ENCODE peak calls at places on chromosomes 2 and 18, in nine cellular contexts. J, O, K, X, D, S, Z, U and B are unnamed samples.
A peak's percentile ranks its signal among the peaks of the same experiment; 100 is the strongest.

GRCh38 chr2:206408323-206409320 is 34.7 kb upstream of the ADAM23 start:
- DNase-seq in J (no peak), O (no peak), K (no peak), X (no peak), D (no peak), S (no peak), Z (no peak), U (no peak), B (no peak)

GRCh38 chr2:166881177-166881576 is 7.1 kb upstream of the XIRP2 start:
- DNase-seq in J (no peak), O (no peak), K (no peak), X (no peak), D (no peak), S (no peak), Z (no peak), U (no peak), B (no peak)

GRCh38 chr2:174634130-174635014 is 36.8 kb upstream of the WIPF1 start:
- DNase-seq in J (no peak), O (no peak), K (peak; percentile 39), X (no peak), D (peak; percentile 47), S (no peak), Z (no peak), U (peak; percentile 68), B (no peak)

GRCh38 chr18:36532394-36532793 is 234.9 kb downstream of the FHOD3 start:
- DNase-seq in J (no peak), O (peak; percentile 51), K (no peak), X (no peak), D (peak; percentile 84), S (peak; percentile 72), Z (no peak), U (no peak), B (no peak)

GRCh38 chr2:18117592-18117991 is 239.1 kb downstream of the KCNS3 start:
- DNase-seq in J (no peak), O (peak; percentile 64), K (no peak), X (no peak), D (peak; percentile 53), S (peak; percentile 43), Z (peak; percentile 19), U (peak; percentile 79), B (no peak)

GRCh38 chr2:196242131-196242620 is 70.8 kb upstream of the STK17B start:
- DNase-seq in J (no peak), O (peak; percentile 45), K (no peak), X (no peak), D (peak; percentile 72), S (peak; percentile 87), Z (no peak), U (no peak), B (no peak)

GRCh38 chr2:11701206-11701605 is 31.2 kb upstream of the NTSR2 start:
- DNase-seq in J (no peak), O (no peak), K (no peak), X (no peak), D (no peak), S (no peak), Z (no peak), U (no peak), B (no peak)

GRCh38 chr2:228777855-228778355 is 493.2 kb downstream of the PID1 start:
- DNase-seq in J (no peak), O (peak; percentile 3), K (no peak), X (no peak), D (peak; percentile 8), S (no peak), Z (no peak), U (no peak), B (no peak)

DNA sequence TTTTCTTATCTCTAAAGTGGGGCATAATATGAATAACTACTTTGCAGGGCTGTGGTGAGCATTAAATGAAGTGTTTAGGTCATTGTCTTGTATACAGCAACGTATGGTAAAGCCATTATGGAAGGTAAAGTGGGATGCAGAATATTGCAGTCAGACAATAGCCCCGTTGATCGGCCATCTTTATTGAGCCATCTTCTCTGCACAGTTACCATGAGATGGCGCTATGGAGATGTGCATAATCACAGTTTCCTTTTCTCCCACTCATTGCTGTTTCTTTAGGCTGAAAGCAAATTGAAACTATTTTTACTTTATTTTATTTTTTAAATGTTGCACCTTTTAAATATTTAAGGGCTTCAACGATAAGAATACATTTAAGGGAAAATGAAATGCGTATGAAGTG is 108.9 kb downstream of the THSD7B start:
- DNase-seq in J (no peak), O (no peak), K (no peak), X (no peak), D (peak; percentile 2), S (no peak), Z (peak; percentile 20), U (peak; percentile 29), B (no peak)
- TF ChIP-seq CTCF in J (peak; percentile 26), O (peak; percentile 60), K (no peak), X (no peak), D (peak; percentile 31), S (peak; percentile 35), Z (peak; percentile 55), U (peak; percentile 41), B (peak; percentile 59)

GRCh38 chr2:218995561-218995960 is 2.3 kb upstream of the CRYBA2 start:
- DNase-seq in J (no peak), O (no peak), K (no peak), X (no peak), D (no peak), S (no peak), Z (no peak), U (no peak), B (no peak)

GRCh38 chr2:218992703-218993344 is 398 bp downstream of the CRYBA2 start:
- DNase-seq in J (no peak), O (no peak), K (no peak), X (no peak), D (no peak), S (no peak), Z (peak; percentile 21), U (peak; percentile 33), B (no peak)

GRCh38 chr2:218992196-218992595 is 1.0 kb downstream of the CRYBA2 start:
- DNase-seq in J (no peak), O (no peak), K (no peak), X (no peak), D (no peak), S (no peak), Z (peak; percentile 6), U (no peak), B (no peak)

GRCh38 chr2:218991674-218992168 is 1.5 kb downstream of the CRYBA2 start:
- DNase-seq in J (no peak), O (peak; percentile 44), K (no peak), X (no peak), D (peak; percentile 45), S (peak; percentile 53), Z (peak; percentile 54), U (no peak), B (no peak)

DNA sequence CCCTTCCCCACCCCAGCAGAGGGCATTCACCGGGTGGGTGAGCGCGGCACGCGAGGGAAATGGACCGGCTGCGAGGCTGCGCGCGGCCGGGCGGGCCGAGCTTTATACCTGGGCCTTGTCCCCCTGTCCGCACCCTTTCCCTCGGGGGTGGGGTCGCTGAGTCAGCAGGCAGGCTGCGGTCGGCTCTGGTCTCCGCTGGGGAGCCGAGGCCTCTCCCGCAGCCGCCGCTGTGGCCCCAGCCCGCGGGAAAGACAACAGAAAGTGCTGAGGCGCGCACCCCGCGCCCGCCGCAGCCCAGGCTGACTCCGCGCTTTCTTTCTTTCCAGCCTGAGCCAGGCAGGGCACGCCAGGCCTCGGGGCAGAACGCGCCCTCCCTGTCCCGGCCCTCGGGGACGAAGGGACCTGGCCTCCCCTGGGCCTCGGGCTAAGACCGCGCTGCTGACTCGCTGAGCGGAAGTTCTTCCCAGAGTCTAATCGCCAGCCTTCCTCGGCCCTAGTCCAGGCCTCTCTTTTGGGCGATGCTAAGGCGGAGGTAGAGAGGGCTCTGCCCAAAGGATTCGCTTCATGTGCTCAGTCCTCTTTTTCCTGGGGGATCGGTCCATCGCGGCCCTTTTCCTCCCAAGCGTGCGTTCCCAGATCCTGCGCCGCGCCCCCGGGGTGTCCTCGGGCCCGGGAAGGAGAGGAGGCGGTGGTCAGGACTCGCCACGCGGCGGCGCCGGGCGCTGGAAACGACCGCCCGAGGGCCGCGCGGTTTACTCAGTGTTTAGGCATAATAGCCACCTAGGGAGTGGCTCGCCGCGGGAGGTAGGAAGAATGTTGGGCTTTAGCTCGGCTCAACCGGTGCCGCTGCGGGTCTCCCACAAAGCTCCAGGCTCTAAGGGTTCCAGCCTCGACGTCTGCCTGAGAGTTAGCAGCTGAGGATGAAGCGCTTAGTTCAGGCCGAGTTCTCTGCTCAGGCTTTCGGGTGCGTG is at the start of gene CRYBA2:
- DNase-seq in J (no peak), O (no peak), K (no peak), X (no peak), D (no peak), S (no peak), Z (peak; percentile 16), U (peak; percentile 52), B (no peak)
- TF ChIP-seq CTCF in J (no peak), O (peak; percentile 37), K (no peak), X (no peak), D (no peak), S (no peak), Z (no peak), U (no peak), B (peak; percentile 20)

GRCh38 chr2:55116598-55116964 is 66.3 kb upstream of the RTN4 start:
- DNase-seq in J (no peak), O (no peak), K (no peak), X (no peak), D (no peak), S (no peak), Z (no peak), U (no peak), B (no peak)

GRCh38 chr2:55118643-55119065 is 68.4 kb upstream of the RTN4 start:
- DNase-seq in J (no peak), O (no peak), K (no peak), X (no peak), D (no peak), S (no peak), Z (no peak), U (no peak), B (no peak)

GRCh38 chr2:55115795-55116597 is 65.7 kb upstream of the RTN4 start:
- DNase-seq in J (no peak), O (peak; percentile 58), K (no peak), X (no peak), D (peak; percentile 65), S (peak; percentile 55), Z (no peak), U (no peak), B (no peak)

GRCh38 chr2:55114597-55114996 is 64.3 kb upstream of the RTN4 start:
- DNase-seq in J (no peak), O (no peak), K (no peak), X (no peak), D (no peak), S (no peak), Z (no peak), U (no peak), B (no peak)

DNA sequence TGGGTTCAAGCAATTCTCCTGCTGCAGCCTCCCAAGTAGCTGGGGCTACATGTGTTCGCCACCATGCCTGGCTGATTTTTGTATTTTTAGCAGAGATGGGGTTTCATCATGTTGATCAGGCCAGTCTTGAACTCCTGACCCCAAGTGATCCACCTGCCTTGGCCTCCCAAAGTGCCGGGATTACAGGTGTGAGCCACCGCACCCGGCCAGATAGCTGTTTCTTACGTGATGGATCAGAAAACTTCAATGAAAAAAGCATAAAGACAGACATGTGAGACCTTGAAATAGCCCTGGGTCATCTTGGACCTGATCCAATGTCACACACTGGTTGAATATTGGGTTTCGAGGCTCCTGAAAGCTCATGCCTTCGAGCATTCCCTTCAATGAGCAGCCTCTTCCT is 66.7 kb upstream of the RTN4 start:
- DNase-seq in J (no peak), O (no peak), K (no peak), X (no peak), D (no peak), S (no peak), Z (no peak), U (no peak), B (no peak)
- TF ChIP-seq CTCF in J (no peak), O (no peak), K (no peak), X (no peak), D (no peak), S (no peak), Z (no peak), U (no peak), B (no peak)

GRCh38 chr2:235570966-235571692 is 77.3 kb downstream of the AGAP1 start:
- DNase-seq in J (no peak), O (no peak), K (no peak), X (no peak), D (no peak), S (no peak), Z (no peak), U (no peak), B (no peak)

GRCh38 chr2:235575904-235576303 is 82.1 kb downstream of the AGAP1 start:
- DNase-seq in J (no peak), O (no peak), K (no peak), X (no peak), D (no peak), S (no peak), Z (no peak), U (no peak), B (no peak)

GRCh38 chr2:235575431-235575830 is 81.6 kb downstream of the AGAP1 start:
- DNase-seq in J (no peak), O (no peak), K (no peak), X (no peak), D (no peak), S (no peak), Z (no peak), U (no peak), B (no peak)

GRCh38 chr2:235572592-235572991 is 78.7 kb downstream of the AGAP1 start:
- DNase-seq in J (no peak), O (no peak), K (no peak), X (no peak), D (no peak), S (no peak), Z (no peak), U (no peak), B (no peak)

GRCh38 chr2:235573331-235574221 is 79.7 kb downstream of the AGAP1 start:
- DNase-seq in J (no peak), O (no peak), K (no peak), X (no peak), D (no peak), S (no peak), Z (peak; percentile 85), U (no peak), B (no peak)
- TF ChIP-seq CTCF in J (no peak), O (no peak), K (no peak), X (no peak), D (no peak), S (no peak), Z (no peak), U (no peak), B (no peak)